ENCODE peak calls at places on chromosomes 11 and 22, in nine cellular contexts. E, N, H, P, Q, G, Y, J and R are unnamed samples.

GRCh38 chr11:125990244-125990643 is 44.4 kb downstream of the VSIG10L2 start:
- DNase-seq in P (peak; percentile 43), H (no peak), N (peak; percentile 45), Q (no peak), Y (no peak), E (peak; percentile 63), J (no peak), G (no peak), R (no peak)

GRCh38 chr22:29306175-29306829 is at the start of gene GAS2L1:
- DNase-seq in Q (peak; percentile 27), Y (peak; percentile 53), J (peak; percentile 57), N (peak; percentile 86), P (peak; percentile 78), E (no peak), H (no peak), G (no peak), R (peak; percentile 89)

GRCh38 chr11:35487532-35488078 is 37.8 kb downstream of the PAMR1 start:
- DNase-seq in N (peak; percentile 56), G (peak; percentile 44), Y (peak; percentile 66), Q (no peak), P (peak; percentile 77), H (no peak), J (no peak), E (peak; percentile 24), R (no peak)

GRCh38 chr11:34680918-34681554 is 60.1 kb downstream of the EHF start:
- DNase-seq in G (peak; percentile 61), Q (no peak), E (no peak), J (no peak), N (peak; percentile 58), Y (peak; percentile 94), H (no peak), P (peak; percentile 42), R (no peak)

GRCh38 chr22:24681236-24681635 is 78.2 kb downstream of the GGT1 start:
- DNase-seq in Q (no peak), J (no peak), N (peak; percentile 67), H (no peak), P (no peak), E (no peak), G (no peak), Y (no peak), R (no peak)

GRCh38 chr22:32539631-32540449 is 65.2 kb downstream of the FBXO7 start:
- DNase-seq in G (no peak), Q (no peak), J (no peak), H (no peak), N (peak; percentile 35), E (no peak), P (no peak), Y (peak; percentile 49), R (peak; percentile 83)

GRCh38 chr11:134756811-134757540 is 344.9 kb upstream of the B3GAT1 start:
- DNase-seq in N (no peak), E (no peak), H (no peak), P (no peak), G (no peak), Y (no peak), Q (no peak), J (no peak), R (no peak)

GRCh38 chr11:15204766-15205165 is 90.0 kb downstream of the INSC start:
- DNase-seq in P (no peak), N (no peak), G (no peak), Y (no peak), J (no peak), E (no peak), Q (no peak), H (no peak), R (no peak)

GRCh38 chr22:24460418-24461089 is 33.2 kb downstream of the ADORA2A start:
- DNase-seq in P (no peak), Y (no peak), J (no peak), G (no peak), N (no peak), Q (no peak), H (no peak), E (no peak), R (no peak)

GRCh38 chr11:18171377-18172000 is 1.1 kb upstream of the MRGPRX4 start:
- DNase-seq in Q (no peak), E (peak; percentile 26), H (no peak), G (peak; percentile 35), J (no peak), P (peak; percentile 33), Y (peak; percentile 43), N (peak; percentile 32), R (peak; percentile 47)

GRCh38 chr11:110990316-110990715 is 255.2 kb upstream of the POU2AF2 start:
- DNase-seq in Q (no peak), H (no peak), N (peak; percentile 4), P (no peak), G (no peak), E (no peak), Y (no peak), J (no peak), R (no peak)

GRCh38 chr11:103086461-103086860 is 5.5 kb downstream of the DCUN1D5 start:
- DNase-seq in P (no peak), N (peak; percentile 7), J (no peak), H (no peak), Y (no peak), E (no peak), G (no peak), Q (no peak), R (no peak)

GRCh38 chr22:27489265-27489675 is 312.3 kb downstream of the MN1 start:
- DNase-seq in E (no peak), Y (no peak), N (peak; percentile 54), P (no peak), Q (no peak), H (no peak), J (no peak), G (no peak), R (peak; percentile 86)

GRCh38 chr11:67273260-67273990 is 7.2 kb downstream of the GRK2 start:
- DNase-seq in J (peak; percentile 30), E (no peak), N (peak; percentile 50), H (no peak), Y (no peak), G (no peak), P (no peak), Q (no peak), R (no peak)

GRCh38 chr11:3837793-3838192 is 3.0 kb downstream of the RHOG start:
- DNase-seq in Q (no peak), P (peak; percentile 46), Y (no peak), N (peak; percentile 53), E (no peak), J (no peak), G (no peak), H (no peak), R (peak; percentile 65)

GRCh38 chr22:25775501-25775900 is 33.5 kb downstream of the MYO18B start:
- DNase-seq in Q (no peak), P (peak; percentile 6), H (no peak), Y (no peak), E (peak; percentile 42), J (no peak), N (peak; percentile 71), G (no peak), R (no peak)

GRCh38 chr11:88167853-88168252 is 7.4 kb downstream of the RAB38 start:
- DNase-seq in N (peak; percentile 41), E (no peak), Y (no peak), Q (no peak), P (no peak), J (no peak), G (no peak), H (no peak), R (no peak)

GRCh38 chr22:36148411-36148810 is 12.1 kb downstream of the APOL3 start:
- DNase-seq in J (no peak), E (no peak), H (no peak), Y (no peak), Q (no peak), P (no peak), G (no peak), N (no peak), R (no peak)

GRCh38 chr22:25582946-25583345 is 18.5 kb downstream of the GRK3 start:
- DNase-seq in Y (no peak), Q (no peak), G (no peak), E (no peak), P (peak; percentile 53), J (no peak), N (peak; percentile 38), H (no peak), R (no peak)

GRCh38 chr11:44565746-44566558 is 489 bp downstream of the CD82 start:
- DNase-seq in Y (no peak), H (no peak), N (no peak), G (no peak), E (no peak), J (no peak), P (no peak), Q (no peak), R (no peak)

GRCh38 chr22:43854151-43854785 is 8.0 kb downstream of the SULT4A1 start:
- DNase-seq in P (no peak), N (no peak), H (no peak), Q (no peak), E (no peak), Y (no peak), G (no peak), J (no peak), R (no peak)

GRCh38 chr11:23704183-23704582 is 792.7 kb upstream of the LUZP2 start:
- DNase-seq in E (no peak), P (no peak), J (no peak), N (no peak), Y (no peak), H (no peak), G (no peak), Q (no peak), R (no peak)

GRCh38 chr11:100830295-100830694 is 143.2 kb downstream of the ARHGAP42 start:
- DNase-seq in Q (no peak), E (no peak), N (no peak), Y (no peak), J (no peak), G (no peak), H (no peak), P (no peak), R (no peak)

GRCh38 chr11:61611309-61611708 is 30.4 kb upstream of the SYT7 start:
- DNase-seq in E (no peak), Q (no peak), N (no peak), P (no peak), J (no peak), Y (no peak), G (no peak), H (no peak), R (no peak)

GRCh38 chr11:64523456-64524187 is 67.4 kb upstream of the SLC22A12 start:
- DNase-seq in E (peak; percentile 33), J (no peak), P (no peak), H (no peak), G (no peak), N (no peak), Y (no peak), Q (no peak), R (no peak)

GRCh38 chr11:2909145-2909914 is 19.9 kb downstream of the PHLDA2 start:
- DNase-seq in J (no peak), G (no peak), Y (no peak), H (no peak), E (no peak), P (no peak), N (no peak), Q (no peak), R (no peak)

GRCh38 chr22:31676700-31677099 is 14.7 kb upstream of the PISD start:
- DNase-seq in J (peak; percentile 94), N (peak; percentile 80), P (peak; percentile 86), E (peak; percentile 93), G (peak; percentile 26), H (peak; percentile 91), Q (peak; percentile 87), Y (no peak), R (peak; percentile 95)

GRCh38 chr11:76380161-76380976 is 563 bp downstream of the THAP12 start:
- DNase-seq in P (peak; percentile 10), Q (no peak), E (peak; percentile 25), Y (no peak), G (peak; percentile 5), H (peak; percentile 31), J (peak; percentile 42), N (peak; percentile 25), R (peak; percentile 46)

GRCh38 chr11:65188486-65188885 is 6.8 kb downstream of the CAPN1 start:
- DNase-seq in G (no peak), H (no peak), Q (no peak), P (no peak), J (no peak), N (no peak), E (no peak), Y (no peak), R (no peak)

GRCh38 chr11:109929308-109929707 is 163.9 kb upstream of the ZC3H12C start:
- DNase-seq in Y (no peak), G (no peak), E (no peak), N (no peak), J (no peak), H (no peak), P (no peak), Q (no peak), R (no peak)

GRCh38 chr22:45008853-45009751 is 703 bp downstream of the PHF21B start:
- DNase-seq in P (no peak), G (no peak), Y (no peak), N (peak; percentile 7), J (peak; percentile 22), H (no peak), Q (no peak), E (no peak), R (no peak)